ENCODE peak calls at places on chromosomes 12 and 14, in four cellular contexts. K, A, H and S are unnamed samples.

GRCh38 chr14:78153069-78153351 is 17.2 kb upstream of the NRXN3 start:
- DNase-seq in K (no peak), A (peak; percentile 11), H (no peak), S (no peak)

GRCh38 chr14:79852975-79853374 is 358.3 kb downstream of the DIO2 start:
- DNase-seq in K (peak; percentile 43), A (no peak), H (no peak), S (no peak)

GRCh38 chr14:82075566-82075965 is 541.9 kb upstream of the SEL1L start:
- DNase-seq in K (peak; percentile 92), A (no peak), H (no peak), S (no peak)

GRCh38 chr12:122872815-122873361 is 23.0 kb downstream of the VPS37B start:
- DNase-seq in K (no peak), A (no peak), H (no peak), S (no peak)

GRCh38 chr12:48961331-48961730 is 4.0 kb upstream of the ARF3 start:
- DNase-seq in K (no peak), A (no peak), H (no peak), S (no peak)

GRCh38 chr12:3604281-3604680 is 113.3 kb downstream of the PRMT8 start:
- DNase-seq in K (no peak), A (no peak), H (no peak), S (no peak)

GRCh38 chr12:86985298-86985697 is 729.1 kb upstream of the MGAT4C start:
- DNase-seq in K (no peak), A (no peak), H (no peak), S (no peak)

GRCh38 chr12:112149596-112149995 is 24.2 kb downstream of the TRAFD1 start:
- DNase-seq in K (peak; percentile 68), A (no peak), H (no peak), S (no peak)

GRCh38 chr12:24121911-24122310 is 172.4 kb upstream of the SOX5 start:
- DNase-seq in K (no peak), A (no peak), H (no peak), S (no peak)

GRCh38 chr12:48349471-48349870 is 1.2 kb downstream of the ZNF641 start:
- DNase-seq in K (peak; percentile 9), A (no peak), H (no peak), S (no peak)

GRCh38 chr12:113287899-113288282 is 47.0 kb downstream of the SLC8B1 start:
- DNase-seq in K (no peak), A (no peak), H (no peak), S (no peak)

GRCh38 chr14:96095581-96096476 is 56.7 kb downstream of the C14orf132 start:
- DNase-seq in K (peak; percentile 81), A (peak; percentile 27), H (no peak), S (no peak)

GRCh38 chr14:75982724-75983358 is 1.0 kb upstream of the TGFB3 start:
- DNase-seq in K (no peak), A (no peak), H (peak; percentile 6), S (peak; percentile 59)

GRCh38 chr12:106498056-106498455 is 84.7 kb upstream of the RFX4 start:
- DNase-seq in K (no peak), A (no peak), H (no peak), S (no peak)

GRCh38 chr12:27966870-27967269 is 5.7 kb downstream of the PTHLH start:
- DNase-seq in K (no peak), A (peak; percentile 93), H (no peak), S (no peak)

GRCh38 chr14:29759521-29760340 is 167.9 kb downstream of the PRKD1 start:
- DNase-seq in K (no peak), A (no peak), H (no peak), S (no peak)

GRCh38 chr12:124195226-124195938 is 99.5 kb upstream of the RFLNA start:
- DNase-seq in K (peak; percentile 75), A (no peak), H (no peak), S (no peak)

GRCh38 chr12:96985515-96986362 is 78.7 kb downstream of the NEDD1 start:
- DNase-seq in K (peak; percentile 72), A (no peak), H (no peak), S (no peak)

GRCh38 chr12:1928439-1929121 is 10.1 kb upstream of the CACNA2D4 start:
- DNase-seq in K (no peak), A (no peak), H (no peak), S (no peak)

GRCh38 chr12:96438330-96438729 is 38.1 kb upstream of the CDK17 start:
- DNase-seq in K (no peak), A (no peak), H (no peak), S (no peak)

GRCh38 chr12:64627781-64628180 is 17.5 kb downstream of the RASSF3 start:
- DNase-seq in K (no peak), A (no peak), H (no peak), S (no peak)